ENCODE peak calls at places on chromosomes 7 and 10, in four cellular contexts. One of them, this sample, is unnamed.

GRCh38 chr7:101555921-101556275 is 73.2 kb downstream of the MYL10 start:
- DNase-seq in mucosa of descending colon: no peak
- DNase-seq in stimulated activated CD4-positive, alpha-beta T cell treated with anti-CD3 and anti-CD28 coated beads, Interleukin-1b, Interleukin-23, amount 100 ng/mL, for 1 hour: no peak
- DNase-seq in BJ: no peak
- DNase-seq in this sample: no peak

GRCh38 chr7:877312-878232 is 1.2 kb downstream of the GET4 start:
- DNase-seq in mucosa of descending colon: peak; percentile 67
- DNase-seq in stimulated activated CD4-positive, alpha-beta T cell treated with anti-CD3 and anti-CD28 coated beads, Interleukin-1b, Interleukin-23, amount 100 ng/mL, for 1 hour: no peak
- DNase-seq in BJ: no peak
- DNase-seq in this sample: peak; percentile 23

GRCh38 chr7:22422831-22423615 is 66.1 kb upstream of the RAPGEF5 start:
- DNase-seq in stimulated activated CD4-positive, alpha-beta T cell treated with anti-CD3 and anti-CD28 coated beads, Interleukin-1b, Interleukin-23, amount 100 ng/mL, for 1 hour: no peak
- DNase-seq in BJ: no peak
- DNase-seq in mucosa of descending colon: no peak
- DNase-seq in this sample: no peak

GRCh38 chr10:101062231-101063161 is 707 bp downstream of the KAZALD1 start:
- DNase-seq in BJ: no peak
- DNase-seq in stimulated activated CD4-positive, alpha-beta T cell treated with anti-CD3 and anti-CD28 coated beads, Interleukin-1b, Interleukin-23, amount 100 ng/mL, for 1 hour: peak; percentile 27
- DNase-seq in mucosa of descending colon: peak; percentile 85
- DNase-seq in this sample: peak; percentile 68

GRCh38 chr7:2092279-2092678 is 140.5 kb downstream of the MAD1L1 start:
- DNase-seq in mucosa of descending colon: no peak
- DNase-seq in stimulated activated CD4-positive, alpha-beta T cell treated with anti-CD3 and anti-CD28 coated beads, Interleukin-1b, Interleukin-23, amount 100 ng/mL, for 1 hour: no peak
- DNase-seq in BJ: no peak
- DNase-seq in this sample: no peak

GRCh38 chr7:50662059-50662689 is 97.0 kb upstream of the DDC start:
- DNase-seq in BJ: no peak
- DNase-seq in mucosa of descending colon: no peak
- DNase-seq in stimulated activated CD4-positive, alpha-beta T cell treated with anti-CD3 and anti-CD28 coated beads, Interleukin-1b, Interleukin-23, amount 100 ng/mL, for 1 hour: no peak
- DNase-seq in this sample: no peak

GRCh38 chr10:59878289-59878688 is 28.1 kb downstream of the CCDC6 start:
- DNase-seq in BJ: no peak
- DNase-seq in stimulated activated CD4-positive, alpha-beta T cell treated with anti-CD3 and anti-CD28 coated beads, Interleukin-1b, Interleukin-23, amount 100 ng/mL, for 1 hour: no peak
- DNase-seq in mucosa of descending colon: no peak
- DNase-seq in this sample: no peak

GRCh38 chr7:111357691-111358090 is 204.6 kb downstream of the IMMP2L start:
- DNase-seq in BJ: no peak
- DNase-seq in mucosa of descending colon: no peak
- DNase-seq in stimulated activated CD4-positive, alpha-beta T cell treated with anti-CD3 and anti-CD28 coated beads, Interleukin-1b, Interleukin-23, amount 100 ng/mL, for 1 hour: no peak
- DNase-seq in this sample: no peak

GRCh38 chr7:83305027-83305426 is 142.3 kb upstream of the PCLO start:
- DNase-seq in stimulated activated CD4-positive, alpha-beta T cell treated with anti-CD3 and anti-CD28 coated beads, Interleukin-1b, Interleukin-23, amount 100 ng/mL, for 1 hour: no peak
- DNase-seq in mucosa of descending colon: no peak
- DNase-seq in BJ: no peak
- DNase-seq in this sample: no peak

GRCh38 chr7:128210590-128211570 is 30.2 kb upstream of the LEP start:
- DNase-seq in mucosa of descending colon: no peak
- DNase-seq in stimulated activated CD4-positive, alpha-beta T cell treated with anti-CD3 and anti-CD28 coated beads, Interleukin-1b, Interleukin-23, amount 100 ng/mL, for 1 hour: no peak
- DNase-seq in BJ: no peak
- DNase-seq in this sample: no peak

GRCh38 chr7:124686543-124687161 is 78.9 kb downstream of the GPR37 start:
- DNase-seq in BJ: no peak
- DNase-seq in stimulated activated CD4-positive, alpha-beta T cell treated with anti-CD3 and anti-CD28 coated beads, Interleukin-1b, Interleukin-23, amount 100 ng/mL, for 1 hour: no peak
- DNase-seq in mucosa of descending colon: no peak
- DNase-seq in this sample: no peak

GRCh38 chr7:138243430-138243829 is 167.2 kb downstream of the AKR1D1 start:
- DNase-seq in BJ: no peak
- DNase-seq in mucosa of descending colon: no peak
- DNase-seq in stimulated activated CD4-positive, alpha-beta T cell treated with anti-CD3 and anti-CD28 coated beads, Interleukin-1b, Interleukin-23, amount 100 ng/mL, for 1 hour: no peak
- DNase-seq in this sample: peak; percentile 50

GRCh38 chr7:95927781-95928180 is 155.4 kb downstream of the DYNC1I1 start:
- DNase-seq in mucosa of descending colon: no peak
- DNase-seq in stimulated activated CD4-positive, alpha-beta T cell treated with anti-CD3 and anti-CD28 coated beads, Interleukin-1b, Interleukin-23, amount 100 ng/mL, for 1 hour: no peak
- DNase-seq in BJ: no peak
- DNase-seq in this sample: no peak

GRCh38 chr7:2471396-2471795 is 4.8 kb downstream of the GRIFIN start:
- DNase-seq in BJ: no peak
- DNase-seq in mucosa of descending colon: no peak
- DNase-seq in stimulated activated CD4-positive, alpha-beta T cell treated with anti-CD3 and anti-CD28 coated beads, Interleukin-1b, Interleukin-23, amount 100 ng/mL, for 1 hour: no peak
- DNase-seq in this sample: no peak

GRCh38 chr7:129778770-129779601 is 167.5 kb downstream of the NRF1 start:
- DNase-seq in mucosa of descending colon: peak; percentile 38
- DNase-seq in stimulated activated CD4-positive, alpha-beta T cell treated with anti-CD3 and anti-CD28 coated beads, Interleukin-1b, Interleukin-23, amount 100 ng/mL, for 1 hour: no peak
- DNase-seq in BJ: no peak
- DNase-seq in this sample: no peak

GRCh38 chr10:5563237-5563961 is 38.6 kb downstream of the CALML3 start:
- DNase-seq in mucosa of descending colon: no peak
- DNase-seq in BJ: no peak
- DNase-seq in stimulated activated CD4-positive, alpha-beta T cell treated with anti-CD3 and anti-CD28 coated beads, Interleukin-1b, Interleukin-23, amount 100 ng/mL, for 1 hour: no peak
- DNase-seq in this sample: no peak

GRCh38 chr10:2005546-2005945 is 268.2 kb upstream of the ADARB2 start:
- DNase-seq in BJ: no peak
- DNase-seq in mucosa of descending colon: no peak
- DNase-seq in stimulated activated CD4-positive, alpha-beta T cell treated with anti-CD3 and anti-CD28 coated beads, Interleukin-1b, Interleukin-23, amount 100 ng/mL, for 1 hour: no peak
- DNase-seq in this sample: no peak

GRCh38 chr7:69823151-69823744 is 225.0 kb downstream of the AUTS2 start:
- DNase-seq in mucosa of descending colon: no peak
- DNase-seq in BJ: no peak
- DNase-seq in stimulated activated CD4-positive, alpha-beta T cell treated with anti-CD3 and anti-CD28 coated beads, Interleukin-1b, Interleukin-23, amount 100 ng/mL, for 1 hour: no peak
- DNase-seq in this sample: no peak

GRCh38 chr7:145489609-145490008 is 627.0 kb upstream of the CNTNAP2 start:
- DNase-seq in stimulated activated CD4-positive, alpha-beta T cell treated with anti-CD3 and anti-CD28 coated beads, Interleukin-1b, Interleukin-23, amount 100 ng/mL, for 1 hour: no peak
- DNase-seq in BJ: no peak
- DNase-seq in mucosa of descending colon: no peak
- DNase-seq in this sample: no peak